ENCODE peak calls at places on chromosomes 6 and 20, in nine cellular contexts. B is SK-N-SH; S is CD4-positive, CD25-positive, alpha-beta regulatory T cell; A is IMR-90; Q is bronchial epithelial cell; R is uterus; I is heart left ventricle; T is effector memory CD4-positive, alpha-beta T cell; E is ascending aorta. V is an unnamed sample. For H3K36me3, the result is how much of the 10 kb centered on the place peaks cover.

GRCh38 chr6:61809004-61809595 is 476.9 kb downstream of the KHDRBS2 start:
- DNase-seq in E (no peak), A (no peak), I (no peak), R (no peak), T (no peak), S (no peak), Q (peak), B (peak), V (peak)

GRCh38 chr6:65999288-65999791 is 292.3 kb upstream of the EYS start:
- DNase-seq in E (no peak), Q (no peak), I (no peak), R (no peak), B (no peak), A (no peak), S (no peak), T (no peak), V (no peak)

GRCh38 chr6:157880534-157880933 is 57.5 kb downstream of the SNX9 start:
- DNase-seq in R (no peak), Q (no peak), I (no peak), T (no peak), S (no peak), A (no peak), B (no peak), E (no peak), V (no peak)

GRCh38 chr6:36070252-36070651 is 42.6 kb downstream of the MAPK14 start:
- DNase-seq in Q (no peak), R (no peak), E (no peak), I (no peak), T (no peak), B (no peak), S (no peak), A (no peak), V (no peak)

GRCh38 chr6:159871241-159871640 is 19.5 kb upstream of the MAS1 start:
- DNase-seq in T (no peak), Q (no peak), R (no peak), S (no peak), I (no peak), A (no peak), B (no peak), E (no peak), V (no peak)

GRCh38 chr6:82906489-82906888 is 159.2 kb downstream of the UBE3D start:
- DNase-seq in E (no peak), Q (peak), R (no peak), A (peak), B (no peak), I (no peak), S (no peak), T (no peak), V (no peak)

GRCh38 chr20:32244150-32244823 is 33.2 kb upstream of the KIF3B start:
- DNase-seq in T (no peak), I (no peak), A (no peak), E (no peak), Q (no peak), S (no peak), R (no peak), B (no peak), V (no peak)

GRCh38 chr20:24734139-24734538 is 214.9 kb upstream of the CST7 start:
- DNase-seq in R (no peak), A (no peak), S (no peak), I (no peak), Q (no peak), E (no peak), B (no peak), T (no peak), V (no peak)

GRCh38 chr20:32674362-32674789 is 635 bp upstream of the C20orf203 start:
- DNase-seq in R (no peak), I (no peak), T (peak), Q (peak), S (peak), E (no peak), A (peak), B (peak), V (peak)

GRCh38 chr20:25389858-25390537 is 637 bp downstream of the ABHD12 start:
- DNase-seq in I (peak), S (peak), E (no peak), A (no peak), R (peak), Q (no peak), T (peak), B (peak), V (peak)

GRCh38 chr6:85744571-85744970 is 101.9 kb upstream of the SYNCRIP start:
- DNase-seq in E (no peak), T (no peak), S (no peak), I (no peak), B (no peak), Q (no peak), R (no peak), A (no peak), V (no peak)

GRCh38 chr20:62737971-62738881 is 29.6 kb downstream of the NTSR1 start:
- DNase-seq in A (no peak), T (no peak), S (no peak), I (peak), B (no peak), R (no peak), Q (no peak), E (no peak), V (no peak)

GRCh38 chr20:57874141-57874540 is 164.3 kb upstream of the PMEPA1 start:
- DNase-seq in T (no peak), B (no peak), Q (no peak), S (no peak), A (no peak), R (no peak), E (no peak), I (no peak), V (no peak)

GRCh38 chr6:167825759-167826229 is 917 bp upstream of the AFDN start:
- DNase-seq in I (peak), B (peak), R (peak), T (no peak), E (no peak), Q (no peak), S (no peak), A (no peak), V (peak)

GRCh38 chr6:138219901-138220300 is 1.6 kb upstream of the PBOV1 start:
- DNase-seq in A (no peak), S (no peak), T (no peak), E (no peak), B (no peak), Q (no peak), I (no peak), R (no peak), V (no peak)

GRCh38 chr20:330233-331149 is 5.1 kb downstream of the SOX12 start:
- DNase-seq in B (peak), Q (peak), T (peak), I (peak), A (peak), R (peak), S (peak), E (no peak), V (peak)

GRCh38 chr6:159079367-159079766 is 34.6 kb upstream of the TAGAP start:
- DNase-seq in S (no peak), R (no peak), Q (no peak), T (no peak), I (no peak), E (no peak), B (no peak), A (no peak), V (no peak)

GRCh38 chr6:169932491-169932890 is 181.1 kb downstream of the ERMARD start:
- DNase-seq in A (no peak), E (no peak), R (no peak), S (no peak), I (no peak), T (no peak), Q (peak), B (no peak), V (peak)

DNA sequence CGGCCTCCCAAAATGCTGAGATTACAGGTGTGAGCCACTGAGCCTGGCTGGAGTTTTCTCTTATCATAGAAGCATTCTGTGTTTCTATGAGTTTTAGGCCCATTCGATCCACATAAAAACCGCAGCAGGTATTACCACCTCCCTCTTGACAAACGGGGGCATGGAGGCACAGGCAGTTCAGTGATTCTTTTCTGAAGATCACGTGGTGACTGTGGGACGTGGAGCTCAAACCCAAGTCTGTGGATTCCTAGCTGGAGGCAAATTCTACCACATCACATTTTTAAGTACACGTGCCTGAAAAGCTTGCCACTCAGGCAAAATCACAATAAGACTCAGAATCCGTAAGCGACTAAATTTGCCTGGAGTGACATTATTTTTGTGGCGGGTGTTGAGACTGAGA is 191.3 kb downstream of the GMPR start:
- DNase-seq in Q (no peak), S (no peak), R (no peak), I (no peak), E (no peak), A (no peak), T (no peak), B (no peak), V (no peak)
- H3K4me3 ChIP-seq in Q (no peak), S (no peak), R (no peak), I (no peak), E (no peak), A (no peak), T (no peak), B (no peak), V (no peak)

DNA sequence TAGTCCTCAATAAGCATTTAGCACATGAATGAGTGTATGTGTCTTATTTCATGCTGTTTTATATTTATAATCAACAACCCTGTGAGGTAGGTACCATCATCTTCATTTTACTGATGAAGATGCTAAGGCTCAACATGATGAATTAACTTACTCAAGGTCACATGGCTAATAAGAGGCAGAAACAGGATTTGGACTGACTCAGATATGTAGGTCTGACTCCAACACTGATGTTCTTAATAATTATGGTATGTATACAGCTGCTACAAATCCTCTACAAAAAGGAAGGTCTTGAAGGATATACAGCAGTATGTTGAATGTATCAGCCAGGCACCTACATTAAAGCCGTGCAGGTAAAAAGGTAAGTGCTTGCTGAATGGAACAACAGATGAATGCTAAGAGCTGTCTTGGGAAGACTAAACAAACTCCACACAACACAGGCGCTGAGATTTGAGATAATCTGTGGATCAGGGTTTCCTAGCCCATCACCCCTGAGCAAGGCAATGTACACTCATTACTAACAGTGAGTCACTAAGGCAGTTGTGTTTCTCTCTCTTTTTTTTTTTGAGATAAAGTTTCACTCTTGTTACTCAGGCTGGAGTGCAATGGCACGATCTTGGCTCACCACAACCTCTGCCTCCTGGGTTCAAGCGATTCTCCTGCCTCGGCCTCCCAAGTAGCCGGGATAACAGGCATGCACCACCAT is 31.9 kb downstream of the TTI1 start:
- DNase-seq in Q (peak), E (no peak), I (no peak), B (no peak), S (no peak), R (no peak), A (peak), T (no peak), V (no peak)
- H3K36me3 ChIP-seq in Q (under half), E (under half), I (half or more), B (under half), S (half or more), R (under half), A (under half), T (half or more), V (under half)

GRCh38 chr20:55255016-55255415 is 750.3 kb downstream of the CBLN4 start:
- DNase-seq in E (no peak), Q (no peak), T (no peak), R (no peak), A (no peak), I (no peak), S (no peak), B (no peak), V (no peak)
- H3K4me3 ChIP-seq in E (no peak), Q (no peak), T (no peak), R (no peak), A (no peak), I (no peak), S (no peak), B (no peak), V (no peak)

GRCh38 chr20:18157102-18157501 is 19.4 kb downstream of the KAT14 start:
- DNase-seq in E (no peak), Q (no peak), A (no peak), T (no peak), R (no peak), S (no peak), B (no peak), I (no peak), V (no peak)

GRCh38 chr20:18156045-18156444 is 18.4 kb downstream of the KAT14 start:
- DNase-seq in T (no peak), A (no peak), R (no peak), I (no peak), E (no peak), S (no peak), Q (no peak), B (no peak), V (no peak)

GRCh38 chr20:18154342-18154741 is 16.7 kb downstream of the KAT14 start:
- DNase-seq in B (no peak), T (no peak), Q (no peak), E (no peak), I (no peak), R (no peak), S (no peak), A (no peak), V (no peak)
- H3K36me3 ChIP-seq in B (under half), T (under half), Q (under half), E (under half), I (half or more), R (under half), S (under half), A (under half), V (under half)

GRCh38 chr6:28816339-28816908 is 107.4 kb downstream of the TRIM27 start:
- DNase-seq in S (no peak), I (no peak), A (no peak), R (no peak), B (no peak), Q (no peak), T (no peak), E (no peak), V (no peak)

GRCh38 chr6:28812778-28813569 is 110.8 kb downstream of the TRIM27 start:
- DNase-seq in B (no peak), E (no peak), Q (no peak), I (no peak), S (no peak), R (no peak), T (no peak), A (no peak), V (no peak)

GRCh38 chr6:28817808-28818145 is 106.0 kb downstream of the TRIM27 start:
- DNase-seq in S (no peak), E (no peak), Q (no peak), B (no peak), A (no peak), R (no peak), T (no peak), I (no peak), V (no peak)

GRCh38 chr6:28814032-28814976 is 109.5 kb downstream of the TRIM27 start:
- DNase-seq in E (no peak), R (no peak), Q (no peak), T (no peak), B (no peak), I (no peak), S (no peak), A (no peak), V (peak)

GRCh38 chr6:28816909-28817807 is 106.6 kb downstream of the TRIM27 start:
- DNase-seq in A (peak), S (no peak), T (no peak), I (no peak), E (no peak), Q (peak), B (no peak), R (no peak), V (peak)
- H3K4me3 ChIP-seq in A (peak), S (no peak), T (no peak), I (no peak), E (no peak), Q (peak), B (no peak), R (no peak), V (peak)

GRCh38 chr20:36498386-36499179 is 42.7 kb upstream of the MYL9 start:
- DNase-seq in S (no peak), A (no peak), I (peak), T (no peak), E (no peak), R (no peak), B (no peak), Q (no peak), V (no peak)
- H3K36me3 ChIP-seq in S (under half), A (half or more), I (half or more), T (half or more), E (half or more), R (under half), B (under half), Q (under half), V (under half)

DNA sequence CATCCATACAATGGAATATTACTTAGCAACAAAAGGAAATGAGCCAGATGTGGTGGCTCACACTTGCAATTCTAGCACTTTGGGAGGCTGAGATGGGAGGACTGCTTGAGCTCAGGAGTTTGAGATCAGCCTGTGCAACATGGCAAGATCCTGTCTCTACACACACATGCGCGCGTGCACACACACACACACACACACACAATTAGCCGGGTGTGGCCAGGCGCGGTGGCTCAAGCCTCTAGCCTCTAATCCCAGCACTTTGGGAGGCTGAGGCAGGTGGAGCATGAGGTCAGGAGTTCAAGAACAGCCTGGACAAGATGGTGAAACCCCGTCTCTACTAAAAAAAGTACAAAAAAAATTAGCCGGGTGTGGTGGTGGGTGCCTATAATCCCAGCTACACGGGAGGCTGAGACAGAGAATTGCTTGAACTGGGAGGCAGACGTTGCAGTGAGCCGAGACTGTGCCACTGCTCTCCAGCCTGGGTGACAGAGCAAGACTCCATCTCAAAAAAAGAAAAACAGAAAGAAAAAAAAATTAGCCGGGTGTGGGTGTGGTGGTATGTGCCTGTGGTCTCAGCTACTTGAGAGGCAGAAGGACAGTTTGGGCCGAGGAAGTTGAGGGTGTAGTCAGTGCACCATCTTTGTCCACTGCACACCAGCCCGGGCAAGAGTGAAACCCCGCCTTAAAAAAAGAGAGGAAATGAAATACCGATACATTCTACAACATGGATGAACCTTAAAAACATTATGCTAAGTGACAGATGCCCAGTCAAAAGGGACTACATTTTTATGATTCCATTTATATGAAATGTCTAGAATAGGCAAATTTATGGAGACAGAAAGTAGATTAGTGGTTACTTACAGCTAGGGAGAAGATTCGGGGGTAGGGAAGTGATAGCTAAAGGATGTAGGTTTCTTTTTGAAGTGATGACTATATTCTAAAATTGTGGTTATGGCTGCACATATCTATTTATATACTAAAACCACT is 52.5 kb downstream of the RBL1 start:
- DNase-seq in S (peak), R (no peak), A (no peak), E (no peak), Q (no peak), T (no peak), B (no peak), I (no peak), V (no peak)
- H3K4me3 ChIP-seq in S (peak), R (no peak), A (no peak), E (no peak), Q (no peak), T (peak), B (no peak), I (no peak), V (no peak)

V was measured in H7.